ENCODE peak calls at places on chromosome 9, in five cellular contexts. L, R, D, V and T are unnamed samples.

GRCh38 chr9:60546406-60546805 is 367.8 kb upstream of the SPATA31A5 start:
- DNase-seq in L (no peak), R (no peak), D (no peak), V (no peak), T (no peak)

GRCh38 chr9:133356391-133357091 is at the start of the genes SURF1 and SURF2:
- DNase-seq in L (peak; percentile 92), R (peak; percentile 91), D (peak; percentile 92), V (peak; percentile 90), T (peak; percentile 93)

GRCh38 chr9:137428841-137429545 is 5.8 kb downstream of the NOXA1 start:
- DNase-seq in L (peak; percentile 12), R (no peak), D (peak; percentile 65), V (no peak), T (no peak)

GRCh38 chr9:92538541-92538940 is 2.8 kb upstream of the ECM2 start:
- DNase-seq in L (no peak), R (no peak), D (no peak), V (no peak), T (no peak)

GRCh38 chr9:107079589-107079988 is 203.5 kb upstream of the RAD23B start:
- DNase-seq in L (no peak), R (no peak), D (no peak), V (no peak), T (no peak)

GRCh38 chr9:77063645-77064285 is 44.3 kb downstream of the FOXB2 start:
- DNase-seq in L (no peak), R (no peak), D (no peak), V (no peak), T (no peak)

GRCh38 chr9:106773750-106774149 is 89.2 kb upstream of the ZNF462 start:
- DNase-seq in L (no peak), R (no peak), D (no peak), V (no peak), T (no peak)

GRCh38 chr9:83622814-83623633 is at the start of gene IDNK:
- DNase-seq in L (peak; percentile 67), R (peak; percentile 69), D (peak; percentile 67), V (peak; percentile 68), T (peak; percentile 78)

GRCh38 chr9:120532475-120532874 is 47.5 kb downstream of the CDK5RAP2 start:
- DNase-seq in L (peak; percentile 62), R (no peak), D (no peak), V (no peak), T (peak; percentile 34)

GRCh38 chr9:137882506-137882821 is 4.9 kb downstream of the CACNA1B start:
- DNase-seq in L (no peak), R (no peak), D (no peak), V (no peak), T (no peak)

GRCh38 chr9:124505901-124506346 is 1.3 kb downstream of the NR5A1 start:
- DNase-seq in L (no peak), R (no peak), D (no peak), V (no peak), T (no peak)

GRCh38 chr9:93090091-93090655 is 5.8 kb upstream of the CARD19 start:
- DNase-seq in L (no peak), R (no peak), D (no peak), V (peak; percentile 1), T (peak; percentile 8)

GRCh38 chr9:15936316-15936869 is 383.6 kb downstream of the CCDC171 start:
- DNase-seq in L (no peak), R (peak; percentile 29), D (no peak), V (no peak), T (no peak)

GRCh38 chr9:72800326-72800994 is 152.4 kb downstream of the ALDH1A1 start:
- DNase-seq in L (no peak), R (no peak), D (no peak), V (no peak), T (no peak)

GRCh38 chr9:78612089-78612488 is 315.2 kb downstream of the PSAT1 start:
- DNase-seq in L (no peak), R (no peak), D (no peak), V (no peak), T (no peak)

GRCh38 chr9:31390352-31391025 is 994.0 kb upstream of the ACO1 start:
- DNase-seq in L (no peak), R (no peak), D (no peak), V (no peak), T (peak; percentile 23)

GRCh38 chr9:134670851-134671281 is 29.3 kb downstream of the COL5A1 start:
- DNase-seq in L (peak; percentile 7), R (no peak), D (no peak), V (no peak), T (no peak)

GRCh38 chr9:84759300-84759750 is 89.8 kb downstream of the NTRK2 start:
- DNase-seq in L (no peak), R (no peak), D (no peak), V (no peak), T (no peak)

GRCh38 chr9:93898026-93898425 is 57.1 kb downstream of the BARX1 start:
- DNase-seq in L (no peak), R (no peak), D (no peak), V (peak; percentile 2), T (no peak)

GRCh38 chr9:6441269-6441668 is 28.3 kb downstream of the UHRF2 start:
- DNase-seq in L (no peak), R (no peak), D (no peak), V (no peak), T (no peak)

GRCh38 chr9:124008307-124008854 is 3.2 kb upstream of the LHX2 start:
- DNase-seq in L (no peak), R (no peak), D (no peak), V (no peak), T (no peak)

DNA sequence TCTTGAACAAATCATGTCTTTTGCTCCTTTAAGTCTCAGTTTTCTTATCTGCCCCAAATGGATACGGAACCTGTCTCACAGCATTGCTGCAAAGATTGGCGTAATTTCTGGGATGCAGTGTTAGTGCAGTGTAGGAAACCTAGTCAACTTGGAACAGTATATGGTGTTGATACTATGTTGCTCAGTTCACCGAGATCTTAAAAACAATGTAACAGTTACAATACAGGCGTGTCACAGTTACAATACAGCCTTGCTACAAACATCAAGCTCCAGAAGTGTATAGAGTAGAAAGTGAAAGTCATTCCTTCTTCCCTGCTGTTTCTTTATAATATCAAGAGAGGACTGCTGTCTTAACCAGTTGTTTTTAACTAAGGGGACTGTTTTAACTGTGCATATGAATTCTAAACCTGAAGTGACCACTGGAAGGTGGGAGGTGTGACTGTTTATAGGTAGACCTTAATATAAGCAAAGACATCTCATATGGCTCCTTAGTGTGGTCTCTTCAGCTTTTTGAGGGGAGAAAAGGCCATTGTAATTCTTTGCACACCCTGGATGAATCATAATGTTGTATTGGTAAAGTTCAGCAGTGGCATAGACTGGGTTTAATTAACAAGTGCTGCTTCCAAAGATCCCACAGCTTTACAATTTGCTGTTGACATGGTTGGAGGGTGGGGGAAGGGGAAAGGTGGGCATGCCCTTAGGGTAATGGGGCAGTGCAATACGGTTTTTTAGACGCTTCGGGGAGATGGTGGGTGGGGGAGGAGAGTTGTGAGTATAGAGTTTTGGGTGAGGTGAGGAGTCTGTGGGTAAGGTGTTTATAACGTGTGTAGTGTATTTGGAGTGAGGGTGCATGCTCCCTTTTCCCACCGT is 12.9 kb downstream of the PRRC2B start:
- DNase-seq in L (no peak), R (no peak), D (no peak), V (no peak), T (no peak)
- H3K4me3 ChIP-seq in L (peak overlapping the region; percentile 8), R (no peak overlapping the region), D (no peak overlapping the region), V (no peak overlapping the region), T (no peak overlapping the region)

DNA sequence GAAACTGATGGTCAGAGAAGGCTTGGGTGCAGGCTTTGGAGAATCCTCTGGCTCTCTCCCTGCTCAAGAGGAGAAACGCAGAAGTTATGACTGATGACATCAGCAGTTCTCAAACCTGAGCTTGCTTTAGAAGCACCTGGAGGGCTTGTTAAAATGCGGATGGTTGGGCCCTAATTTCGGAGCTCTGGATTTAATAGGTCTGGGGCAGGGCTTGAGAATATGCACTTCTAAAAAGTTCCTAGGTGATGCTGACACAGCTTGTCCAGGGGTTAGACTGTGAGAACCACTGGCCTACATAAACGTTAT is 26.4 kb downstream of the TBC1D2 start:
- DNase-seq in L (no peak), R (no peak), D (no peak), V (no peak), T (no peak)
- H3K36me3 ChIP-seq in L (peaks cover 16% of the 10 kb centered on the region), R (peaks cover 89% of the 10 kb centered on the region), D (no peaks in the 10 kb centered on the region), V (no peaks in the 10 kb centered on the region), T (no peaks in the 10 kb centered on the region)

DNA sequence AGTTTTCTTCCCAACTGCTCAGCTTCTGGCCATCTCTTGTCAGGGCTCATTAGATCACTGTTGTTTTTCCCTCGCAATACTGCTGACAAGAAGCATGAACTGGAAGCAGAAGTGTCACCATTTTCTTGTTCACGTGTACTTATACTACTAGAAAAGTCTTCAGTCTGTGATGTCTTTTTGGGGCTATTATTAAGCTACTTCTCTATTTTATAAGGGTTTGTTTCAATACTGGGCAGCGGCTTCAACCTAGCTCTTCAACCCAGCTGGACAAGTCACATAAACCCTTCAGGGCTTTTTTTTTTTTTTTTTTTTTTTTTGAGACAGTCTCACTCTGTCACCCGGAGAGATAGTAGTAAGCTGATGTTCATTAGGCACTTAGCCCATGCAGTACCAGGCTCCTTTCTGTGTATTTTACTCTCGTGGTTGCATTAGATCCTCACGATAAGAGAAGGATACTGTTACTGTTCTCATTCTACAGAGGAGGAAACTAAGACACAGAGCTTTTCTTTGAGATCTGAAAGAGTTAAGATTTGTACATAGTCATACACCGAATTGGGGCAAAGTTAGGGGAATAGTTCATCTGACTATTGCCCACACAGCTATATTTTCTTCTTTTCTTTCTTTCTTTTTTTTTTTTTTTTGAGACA is 20.5 kb downstream of the RAPGEF1 start:
- DNase-seq in L (no peak), R (no peak), D (no peak), V (no peak), T (no peak)
- H3K4me1 ChIP-seq in L (peaks cover 66% of the 10 kb centered on the region), R (peaks cover 92% of the 10 kb centered on the region), D (peaks cover 7% of the 10 kb centered on the region), V (peaks cover 54% of the 10 kb centered on the region), T (peaks cover 3% of the 10 kb centered on the region)

DNA sequence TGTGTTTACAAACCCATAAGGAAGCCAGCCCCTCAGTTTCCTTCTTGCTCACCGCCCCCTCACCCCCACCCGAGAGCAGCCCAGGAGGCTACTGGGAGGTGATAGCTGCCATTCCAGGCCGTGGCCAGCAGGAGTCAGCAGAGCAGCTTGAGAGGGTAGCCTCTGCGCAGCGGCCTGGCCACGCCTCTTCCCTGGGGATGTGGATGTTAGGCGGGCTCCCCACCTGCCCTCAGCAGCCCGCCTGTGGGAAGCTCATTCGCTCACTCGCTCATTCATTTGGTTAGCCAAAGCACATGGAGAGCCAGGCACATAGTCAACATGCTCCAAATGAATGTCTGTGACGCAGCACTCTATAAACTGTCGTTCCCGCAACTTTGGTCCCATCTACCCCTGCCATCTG is 6.1 kb upstream of the DPM2 start:
- DNase-seq in L (peak; percentile 85), R (peak; percentile 85), D (peak; percentile 84), V (peak; percentile 81), T (peak; percentile 90)
- H3K4me3 ChIP-seq in L (no peak overlapping the region), R (no peak overlapping the region), D (no peak overlapping the region), V (no peak overlapping the region), T (no peak overlapping the region)

GRCh38 chr9:90137824-90138223 is 504.8 kb downstream of the DIRAS2 start:
- DNase-seq in L (no peak), R (no peak), D (no peak), V (no peak), T (no peak)

GRCh38 chr9:90141723-90142122 is 500.9 kb downstream of the DIRAS2 start:
- DNase-seq in L (no peak), R (no peak), D (no peak), V (no peak), T (no peak)

GRCh38 chr9:90142580-90142979 is 500.0 kb downstream of the DIRAS2 start:
- DNase-seq in L (no peak), R (no peak), D (peak; percentile 39), V (peak; percentile 76), T (peak; percentile 81)

GRCh38 chr9:90140131-90140818 is 502.3 kb downstream of the DIRAS2 start:
- DNase-seq in L (no peak), R (no peak), D (no peak), V (no peak), T (no peak)
- H3K36me3 ChIP-seq in L (no peaks in the 10 kb centered on the region), R (no peaks in the 10 kb centered on the region), D (no peaks in the 10 kb centered on the region), V (no peaks in the 10 kb centered on the region), T (no peaks in the 10 kb centered on the region)